ENCODE peak calls at places on chromosomes 7 and 10, in five cellular contexts. S, N, F, Q and O are unnamed samples.

GRCh38 chr10:23073527-23073926 is 21.9 kb upstream of the MSRB2 start:
- DNase-seq in N (no peak), F (no peak), S (no peak), Q (no peak), O (no peak)

GRCh38 chr10:90857635-90858488 is at the start of gene HTR7:
- DNase-seq in S (no peak), N (peak; percentile 16), F (no peak), Q (peak; percentile 65), O (peak; percentile 27)

GRCh38 chr10:131085586-131085860 is 226.0 kb downstream of the TCERG1L start:
- DNase-seq in S (no peak), N (no peak), Q (no peak), F (no peak), O (no peak)

GRCh38 chr10:29946614-29946952 is 112.8 kb downstream of the JCAD start:
- DNase-seq in F (no peak), S (no peak), Q (no peak), N (no peak), O (no peak)

GRCh38 chr7:107663196-107663595 is 2.6 kb downstream of the SLC26A4 start:
- DNase-seq in N (no peak), S (no peak), F (no peak), Q (no peak), O (no peak)

GRCh38 chr10:72935358-72935757 is 19.2 kb downstream of the PLA2G12B start:
- DNase-seq in N (no peak), Q (no peak), S (peak; percentile 10), F (no peak), O (no peak)

GRCh38 chr10:116891208-116891607 is 41.9 kb downstream of the ENO4 start:
- DNase-seq in Q (no peak), S (no peak), F (no peak), N (no peak), O (no peak)

GRCh38 chr7:128164061-128164954 is 76.8 kb upstream of the LEP start:
- DNase-seq in Q (no peak), N (no peak), S (peak; percentile 55), F (no peak), O (no peak)

GRCh38 chr10:43753397-43754061 is 104.8 kb upstream of the ZNF32 start:
- DNase-seq in N (no peak), F (no peak), Q (no peak), S (no peak), O (no peak)

GRCh38 chr10:52423369-52423768 is 109.3 kb downstream of the DKK1 start:
- DNase-seq in S (no peak), Q (no peak), F (no peak), N (no peak), O (no peak)

GRCh38 chr10:62083868-62084267 is 182.4 kb downstream of the ARID5B start:
- DNase-seq in Q (peak; percentile 38), F (no peak), S (no peak), N (no peak), O (no peak)

GRCh38 chr10:95308389-95309302 is 17.8 kb upstream of the PDLIM1 start:
- DNase-seq in N (peak; percentile 68), S (peak; percentile 75), Q (no peak), F (no peak), O (no peak)

GRCh38 chr7:55021951-55022617 is 3.3 kb downstream of the EGFR start:
- DNase-seq in Q (no peak), S (no peak), N (no peak), F (no peak), O (no peak)

GRCh38 chr7:75758491-75758890 is 13.5 kb downstream of the CCL26 start:
- DNase-seq in N (no peak), Q (no peak), S (no peak), F (no peak), O (no peak)
- TF ChIP-seq ZNF274 in N (no peak), Q (no peak), S (no peak), F (no peak), O (no peak)

GRCh38 chr7:117674617-117675016 is 194.8 kb downstream of the CFTR start:
- DNase-seq in S (no peak), Q (no peak), N (no peak), F (no peak), O (peak; percentile 63)
- H3K4me1 ChIP-seq in S (no peaks in the 10 kb centered on the region), Q (peaks cover 2% of the 10 kb centered on the region), N (no peaks in the 10 kb centered on the region), F (no peaks in the 10 kb centered on the region), O (no peaks in the 10 kb centered on the region)

GRCh38 chr7:39712746-39713145 is 89.4 kb downstream of the RALA start:
- DNase-seq in F (no peak), N (no peak), S (no peak), Q (no peak), O (no peak)

GRCh38 chr7:39709029-39709428 is 85.7 kb downstream of the RALA start:
- DNase-seq in F (no peak), Q (no peak), S (no peak), N (no peak), O (no peak)

GRCh38 chr7:39714447-39715091 is 91.2 kb downstream of the RALA start:
- DNase-seq in F (no peak), Q (no peak), S (no peak), N (no peak), O (no peak)

DNA sequence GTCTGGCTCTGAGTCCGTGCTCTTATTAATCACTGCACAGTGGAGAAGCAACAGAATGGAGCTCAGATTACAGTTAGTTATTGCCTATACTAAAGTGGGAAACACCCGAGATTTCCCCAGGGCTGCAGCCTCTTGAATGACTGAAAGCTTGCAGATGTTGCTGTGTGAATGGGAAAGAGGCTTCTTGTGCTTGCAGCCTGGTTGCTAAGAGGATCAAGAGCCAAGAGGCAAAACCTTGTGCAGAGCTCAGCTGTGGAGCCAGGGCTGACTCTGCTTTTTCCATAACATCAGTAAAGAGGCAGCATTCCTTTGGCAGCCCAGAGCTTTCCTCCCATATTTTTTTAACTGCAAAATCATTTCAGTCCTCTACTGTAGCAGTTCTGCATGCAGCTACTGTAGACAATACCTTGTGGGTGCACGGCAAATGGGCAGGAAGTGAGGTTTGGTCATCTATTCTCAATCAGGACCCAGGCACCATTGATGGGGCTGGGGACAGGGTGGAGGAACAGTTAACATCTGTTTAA is 86.5 kb downstream of the RALA start:
- DNase-seq in S (no peak), Q (no peak), F (peak; percentile 13), N (no peak), O (no peak)
- TF ChIP-seq ZNF274 in S (no peak), Q (no peak), F (no peak), N (no peak), O (no peak)

DNA sequence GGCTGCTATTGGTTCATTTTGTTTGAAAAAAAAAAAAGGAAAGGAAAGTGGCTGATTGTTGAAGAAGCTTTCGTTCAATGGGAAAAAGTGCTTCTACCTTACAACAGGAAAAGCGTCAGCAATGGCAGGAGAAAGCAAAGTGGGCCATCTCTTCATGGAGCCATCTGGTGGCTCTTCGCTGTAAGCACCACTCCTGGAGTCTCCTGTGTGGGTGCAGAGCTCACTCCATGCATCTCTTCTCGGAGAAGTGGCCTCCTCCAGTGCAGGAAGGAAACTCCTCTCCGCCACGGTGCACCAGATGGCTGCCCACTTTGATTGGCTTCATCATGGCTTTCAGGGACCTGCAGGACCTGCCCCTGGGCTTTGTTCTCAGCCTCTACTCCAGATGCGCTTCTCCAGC is 250.9 kb downstream of the PTEN start:
- DNase-seq in F (no peak), Q (peak; percentile 24), N (peak; percentile 44), S (peak; percentile 35), O (peak; percentile 16)
- H3K4me1 ChIP-seq in F (peaks cover 87% of the 10 kb centered on the region), Q (no peaks in the 10 kb centered on the region), N (peaks cover 5% of the 10 kb centered on the region), S (peaks cover 17% of the 10 kb centered on the region), O (no peaks in the 10 kb centered on the region)

GRCh38 chr7:91240546-91240945 is 23.7 kb upstream of the FZD1 start:
- DNase-seq in F (no peak), N (peak; percentile 32), S (no peak), Q (no peak), O (no peak)
- TF ChIP-seq ZNF274 in F (no peak), N (no peak), S (no peak), Q (no peak), O (no peak)